ENCODE peak calls at places on chromosomes 4 and X, in eight cellular contexts. One of them, this sample, is unnamed.

GRCh38 chrX:123961268-123962005 is at the start of gene STAG2:
- DNase-seq in HFF-Myc: peak; percentile 59
- DNase-seq in mucosa of descending colon: peak; percentile 68
- DNase-seq in anterior cingulate cortex: peak; percentile 62
- DNase-seq in stimulated activated CD4-positive, alpha-beta T cell treated with anti-CD3 and anti-CD28 coated beads, TNF-alpha, amount 100 ng/mL, for 24 hours: peak; percentile 21
- DNase-seq in lung microvascular endothelial cell: peak; percentile 91
- DNase-seq in mesenteric fat pad: no peak
- DNase-seq in AG09319: peak; percentile 73
- DNase-seq in this sample: peak; percentile 88

GRCh38 chrX:103248553-103248952 is 6.4 kb downstream of the TCEAL8 start:
- DNase-seq in mesenteric fat pad: no peak
- DNase-seq in anterior cingulate cortex: no peak
- DNase-seq in stimulated activated CD4-positive, alpha-beta T cell treated with anti-CD3 and anti-CD28 coated beads, TNF-alpha, amount 100 ng/mL, for 24 hours: no peak
- DNase-seq in AG09319: no peak
- DNase-seq in HFF-Myc: no peak
- DNase-seq in mucosa of descending colon: no peak
- DNase-seq in lung microvascular endothelial cell: peak; percentile 51
- DNase-seq in this sample: peak; percentile 14

GRCh38 chrX:133849676-133850075 is 135.7 kb downstream of the GPC3 start:
- DNase-seq in HFF-Myc: no peak
- DNase-seq in AG09319: no peak
- DNase-seq in mucosa of descending colon: no peak
- DNase-seq in anterior cingulate cortex: no peak
- DNase-seq in stimulated activated CD4-positive, alpha-beta T cell treated with anti-CD3 and anti-CD28 coated beads, TNF-alpha, amount 100 ng/mL, for 24 hours: no peak
- DNase-seq in lung microvascular endothelial cell: no peak
- DNase-seq in mesenteric fat pad: no peak
- DNase-seq in this sample: no peak

GRCh38 chr4:66357316-66357715 is 687.0 kb upstream of the EPHA5 start:
- DNase-seq in mesenteric fat pad: no peak
- DNase-seq in stimulated activated CD4-positive, alpha-beta T cell treated with anti-CD3 and anti-CD28 coated beads, TNF-alpha, amount 100 ng/mL, for 24 hours: no peak
- DNase-seq in mucosa of descending colon: no peak
- DNase-seq in lung microvascular endothelial cell: no peak
- DNase-seq in HFF-Myc: no peak
- DNase-seq in AG09319: no peak
- DNase-seq in anterior cingulate cortex: no peak
- DNase-seq in this sample: peak; percentile 58

GRCh38 chr4:8403173-8403753 is 37.3 kb downstream of the ACOX3 start:
- DNase-seq in mucosa of descending colon: no peak
- DNase-seq in anterior cingulate cortex: no peak
- DNase-seq in mesenteric fat pad: peak; percentile 93
- DNase-seq in lung microvascular endothelial cell: peak; percentile 87
- DNase-seq in AG09319: peak; percentile 62
- DNase-seq in stimulated activated CD4-positive, alpha-beta T cell treated with anti-CD3 and anti-CD28 coated beads, TNF-alpha, amount 100 ng/mL, for 24 hours: no peak
- DNase-seq in HFF-Myc: peak; percentile 59
- DNase-seq in this sample: peak; percentile 91

GRCh38 chr4:42143996-42144395 is 8.5 kb downstream of the BEND4 start:
- DNase-seq in mesenteric fat pad: no peak
- DNase-seq in mucosa of descending colon: no peak
- DNase-seq in stimulated activated CD4-positive, alpha-beta T cell treated with anti-CD3 and anti-CD28 coated beads, TNF-alpha, amount 100 ng/mL, for 24 hours: no peak
- DNase-seq in anterior cingulate cortex: no peak
- DNase-seq in AG09319: no peak
- DNase-seq in lung microvascular endothelial cell: peak; percentile 38
- DNase-seq in HFF-Myc: no peak
- DNase-seq in this sample: no peak

GRCh38 chr4:177051473-177052060 is 258.1 kb upstream of the NEIL3 start:
- DNase-seq in stimulated activated CD4-positive, alpha-beta T cell treated with anti-CD3 and anti-CD28 coated beads, TNF-alpha, amount 100 ng/mL, for 24 hours: no peak
- DNase-seq in anterior cingulate cortex: no peak
- DNase-seq in mucosa of descending colon: no peak
- DNase-seq in mesenteric fat pad: no peak
- DNase-seq in AG09319: no peak
- DNase-seq in HFF-Myc: no peak
- DNase-seq in lung microvascular endothelial cell: peak; percentile 45
- DNase-seq in this sample: no peak

GRCh38 chrX:130715299-130715698 is 187.7 kb downstream of the ENOX2 start:
- DNase-seq in stimulated activated CD4-positive, alpha-beta T cell treated with anti-CD3 and anti-CD28 coated beads, TNF-alpha, amount 100 ng/mL, for 24 hours: no peak
- DNase-seq in AG09319: no peak
- DNase-seq in mesenteric fat pad: no peak
- DNase-seq in mucosa of descending colon: no peak
- DNase-seq in lung microvascular endothelial cell: no peak
- DNase-seq in anterior cingulate cortex: no peak
- DNase-seq in HFF-Myc: no peak
- DNase-seq in this sample: peak; percentile 53

GRCh38 chr4:16573744-16574143 is 324.7 kb downstream of the LDB2 start:
- DNase-seq in AG09319: peak; percentile 75
- DNase-seq in stimulated activated CD4-positive, alpha-beta T cell treated with anti-CD3 and anti-CD28 coated beads, TNF-alpha, amount 100 ng/mL, for 24 hours: no peak
- DNase-seq in mucosa of descending colon: no peak
- DNase-seq in HFF-Myc: no peak
- DNase-seq in anterior cingulate cortex: no peak
- DNase-seq in lung microvascular endothelial cell: peak; percentile 57
- DNase-seq in mesenteric fat pad: no peak
- DNase-seq in this sample: peak; percentile 92

GRCh38 chr4:73450398-73451004 is 14.5 kb downstream of the AFP start:
- DNase-seq in lung microvascular endothelial cell: peak; percentile 13
- DNase-seq in mesenteric fat pad: no peak
- DNase-seq in anterior cingulate cortex: no peak
- DNase-seq in AG09319: peak; percentile 35
- DNase-seq in stimulated activated CD4-positive, alpha-beta T cell treated with anti-CD3 and anti-CD28 coated beads, TNF-alpha, amount 100 ng/mL, for 24 hours: no peak
- DNase-seq in mucosa of descending colon: peak; percentile 38
- DNase-seq in HFF-Myc: no peak
- DNase-seq in this sample: peak; percentile 90

GRCh38 chrX:80812176-80812575 is 2.5 kb upstream of the BRWD3 start:
- DNase-seq in AG09319: no peak
- DNase-seq in mucosa of descending colon: no peak
- DNase-seq in anterior cingulate cortex: peak; percentile 2
- DNase-seq in mesenteric fat pad: no peak
- DNase-seq in HFF-Myc: peak; percentile 17
- DNase-seq in lung microvascular endothelial cell: peak; percentile 3
- DNase-seq in stimulated activated CD4-positive, alpha-beta T cell treated with anti-CD3 and anti-CD28 coated beads, TNF-alpha, amount 100 ng/mL, for 24 hours: no peak
- DNase-seq in this sample: peak; percentile 52

This sample was measured in astrocyte of the hippocampus.